ENCODE peak calls at places on chromosomes 3 and 15, in four cellular contexts. X is HepG2, M is K562, V is GM12878. E is an unnamed sample.

GRCh38 chr3:51340311-51340829 is 44.7 kb upstream of the MANF start:
- DNase-seq in M (no peak), X (peak; percentile 72), V (no peak), E (no peak)

GRCh38 chr3:23763040-23763477 is 42.7 kb upstream of the UBE2E1 start:
- DNase-seq in X (no peak), V (no peak), M (no peak), E (no peak)

GRCh38 chr3:161957467-161957866 is 460.9 kb downstream of the OTOL1 start:
- DNase-seq in V (no peak), M (no peak), X (no peak), E (no peak)

GRCh38 chr3:136657526-136657925 is 94.7 kb downstream of the STAG1 start:
- DNase-seq in V (no peak), X (no peak), M (no peak), E (no peak)

GRCh38 chr3:73542127-73542526 is 82.6 kb downstream of the PDZRN3 start:
- DNase-seq in V (no peak), M (no peak), X (no peak), E (no peak)

GRCh38 chr15:70521576-70522322 is 241.6 kb downstream of the UACA start:
- DNase-seq in V (no peak), M (no peak), X (no peak), E (no peak)

GRCh38 chr3:177337548-177338331 is 140.5 kb upstream of the TBL1XR1 start:
- DNase-seq in X (no peak), M (no peak), V (peak; percentile 87), E (no peak)

GRCh38 chr15:74374648-74375302 is 7.3 kb upstream of the CYP11A1 start:
- DNase-seq in M (peak; percentile 42), V (no peak), X (no peak), E (no peak)

GRCh38 chr15:40103124-40103858 is 5.4 kb downstream of the BMF start:
- DNase-seq in X (no peak), V (no peak), M (no peak), E (no peak)

GRCh38 chr15:90481023-90481422 is 48.7 kb upstream of the CRTC3 start:
- DNase-seq in M (no peak), X (no peak), V (no peak), E (no peak)

GRCh38 chr3:3191675-3192480 is 12.4 kb upstream of the CRBN start:
- DNase-seq in X (no peak), M (peak; percentile 80), V (no peak), E (no peak)

GRCh38 chr3:12227833-12228232 is 61.0 kb upstream of the PPARG start:
- DNase-seq in X (no peak), M (no peak), V (no peak), E (no peak)

GRCh38 chr3:172034786-172035685 is 4.3 kb upstream of the FNDC3B start:
- DNase-seq in X (no peak), M (peak; percentile 47), V (no peak), E (peak; percentile 51)

GRCh38 chr3:22792533-22792932 is 410.6 kb upstream of the UBE2E2 start:
- DNase-seq in X (no peak), M (no peak), V (no peak), E (no peak)

GRCh38 chr3:12181301-12181700 is 22.6 kb upstream of the TIMP4 start:
- DNase-seq in X (no peak), V (no peak), M (no peak), E (no peak)

GRCh38 chr3:133870822-133871221 is 24.9 kb downstream of the RAB6B start:
- DNase-seq in M (no peak), X (no peak), V (no peak), E (no peak)

GRCh38 chr15:101039461-101039860 is 120.3 kb downstream of the LRRK1 start:
- DNase-seq in X (no peak), V (no peak), M (no peak), E (no peak)

GRCh38 chr15:36358094-36358961 is 221.1 kb upstream of the CDIN1 start:
- DNase-seq in X (no peak), V (no peak), M (no peak), E (no peak)

GRCh38 chr15:50881121-50882048 is 27.1 kb upstream of the AP4E1 start:
- DNase-seq in M (no peak), V (peak; percentile 56), X (peak; percentile 5), E (no peak)

GRCh38 chr15:39195988-39196486 is 384.8 kb upstream of the THBS1 start:
- DNase-seq in X (no peak), M (no peak), V (no peak), E (no peak)

GRCh38 chr3:122021811-122022401 is at the start of gene ILDR1:
- DNase-seq in M (peak; percentile 20), V (no peak), X (no peak), E (no peak)

GRCh38 chr3:66386925-66387650 is 113.7 kb downstream of the LRIG1 start:
- DNase-seq in V (peak; percentile 65), X (no peak), M (no peak), E (no peak)

GRCh38 chr3:127226946-127227842 is 34.3 kb downstream of the PRR23E start:
- DNase-seq in V (no peak), M (peak; percentile 14), X (peak; percentile 7), E (no peak)

GRCh38 chr3:65019412-65020093 is 331.8 kb upstream of the ADAMTS9 start:
- DNase-seq in M (no peak), X (no peak), V (no peak), E (no peak)

GRCh38 chr15:73677146-73677607 is 7.0 kb upstream of the CD276 start:
- DNase-seq in V (no peak), M (peak; percentile 47), X (peak; percentile 65), E (peak; percentile 72)

GRCh38 chr15:69660114-69660513 is 207.5 kb downstream of the RPLP1 start:
- DNase-seq in V (no peak), M (no peak), X (no peak), E (no peak)

GRCh38 chr3:138455801-138456716 is 21.6 kb downstream of the ESYT3 start:
- DNase-seq in X (no peak), M (no peak), V (no peak), E (no peak)

GRCh38 chr3:32502089-32502943 is at the start of gene CMTM6:
- DNase-seq in M (peak; percentile 97), X (peak; percentile 61), V (no peak), E (peak; percentile 94)

GRCh38 chr3:50156549-50156948 is 1.4 kb downstream of the SEMA3F start:
- DNase-seq in V (no peak), X (no peak), M (no peak), E (no peak)

GRCh38 chr15:94336817-94337537 is 105.6 kb downstream of the MCTP2 start:
- DNase-seq in M (no peak), X (peak; percentile 86), V (no peak), E (no peak)

GRCh38 chr3:119840855-119841254 is 59.0 kb downstream of the NR1I2 start:
- DNase-seq in X (no peak), V (no peak), M (no peak), E (no peak)

DNA sequence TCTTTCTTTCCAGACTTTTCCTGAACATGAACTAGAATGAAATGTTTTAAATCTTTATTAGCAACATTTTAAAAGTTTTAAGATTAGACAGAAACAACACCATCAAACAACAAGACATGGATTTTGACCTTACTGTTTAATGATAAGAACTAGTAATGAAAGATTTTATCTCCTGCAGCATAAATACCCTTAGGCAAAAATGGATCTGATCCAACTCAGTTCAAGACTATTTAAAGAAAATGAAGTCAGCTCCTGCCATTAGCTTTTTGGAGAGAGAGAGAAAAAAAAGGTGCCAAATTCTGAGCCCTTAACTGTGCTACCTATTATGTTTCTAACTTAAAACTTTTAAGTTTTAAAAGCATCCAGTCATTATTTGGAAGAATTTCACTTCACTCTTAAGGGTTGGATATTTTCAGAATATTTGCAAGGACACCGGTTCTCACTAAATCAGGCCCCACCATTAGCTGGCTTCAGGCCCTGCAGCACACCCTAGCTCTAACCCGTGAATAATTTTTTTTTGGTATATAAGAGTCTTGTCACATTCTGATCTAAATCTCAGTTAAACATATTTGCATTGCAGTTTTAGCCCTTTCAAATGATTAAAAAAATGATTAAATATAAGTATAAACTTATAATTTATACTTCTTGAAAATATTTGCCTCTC is 60.0 kb downstream of the NR1I2 start:
- DNase-seq in V (no peak), M (no peak), X (no peak), E (no peak)
- TF ChIP-seq FOXM1 in V (no peak), M (no peak), X (no peak), E (no peak)

DNA sequence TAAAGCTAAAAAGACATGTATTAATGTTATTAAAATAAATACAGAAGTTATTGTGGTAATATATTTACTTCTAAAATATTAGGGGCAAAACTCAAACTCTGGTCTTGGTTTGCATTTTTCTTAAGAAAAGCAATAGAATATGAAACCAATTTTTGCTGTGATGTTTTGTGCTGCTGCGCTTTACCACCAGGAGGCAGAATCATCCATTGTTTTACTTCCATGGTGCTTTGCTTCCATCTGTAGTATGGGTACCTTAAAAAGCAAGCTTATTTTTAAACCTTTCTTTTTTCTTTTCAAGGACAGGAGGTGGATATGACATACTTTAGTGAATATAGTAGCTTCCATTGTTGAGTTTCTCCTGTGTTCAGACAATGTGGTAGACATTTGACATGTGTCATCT is 46.6 kb upstream of the MRPL3 start:
- DNase-seq in V (no peak), X (no peak), M (peak; percentile 7), E (peak; percentile 8)
- TF ChIP-seq TARDBP in V (no peak), X (no peak), M (no peak), E (no peak)

GRCh38 chr15:58362262-58362922 is 69.4 kb upstream of the LIPC start:
- DNase-seq in M (no peak), V (no peak), X (no peak), E (no peak)

GRCh38 chr15:58357529-58358476 is 74.0 kb upstream of the LIPC start:
- DNase-seq in X (no peak), V (no peak), M (no peak), E (no peak)

GRCh38 chr15:58360421-58361090 is 71.2 kb upstream of the LIPC start:
- DNase-seq in M (no peak), V (no peak), X (no peak), E (no peak)

GRCh38 chr15:58355965-58356358 is 75.8 kb upstream of the LIPC start:
- DNase-seq in M (no peak), X (no peak), V (no peak), E (no peak)

DNA sequence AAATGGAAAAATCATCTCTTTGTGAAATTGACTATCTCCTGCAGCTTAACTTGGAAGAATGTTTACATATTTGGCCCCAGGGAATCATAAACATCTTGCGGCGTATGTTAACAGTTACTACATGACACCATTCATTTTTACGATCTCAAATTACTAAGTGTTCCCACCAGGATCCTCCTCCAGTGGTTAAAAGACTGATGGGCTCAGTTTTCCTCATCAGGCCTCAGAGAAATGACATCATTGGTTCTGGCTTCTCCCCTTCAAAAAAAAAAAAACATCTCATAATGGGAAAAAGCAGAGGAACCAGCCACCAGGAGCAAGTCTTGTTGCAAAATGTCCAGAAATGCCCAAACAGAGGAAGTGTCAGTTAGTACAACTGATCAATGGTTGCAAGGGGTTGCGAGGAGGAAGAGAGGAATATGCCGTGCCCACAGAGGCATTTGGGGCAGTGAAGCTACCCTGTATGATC is 70.5 kb upstream of the LIPC start:
- DNase-seq in M (no peak), X (no peak), V (no peak), E (peak; percentile 38)
- TF ChIP-seq FOXM1 in M (no peak), X (no peak), V (no peak), E (no peak)

DNA sequence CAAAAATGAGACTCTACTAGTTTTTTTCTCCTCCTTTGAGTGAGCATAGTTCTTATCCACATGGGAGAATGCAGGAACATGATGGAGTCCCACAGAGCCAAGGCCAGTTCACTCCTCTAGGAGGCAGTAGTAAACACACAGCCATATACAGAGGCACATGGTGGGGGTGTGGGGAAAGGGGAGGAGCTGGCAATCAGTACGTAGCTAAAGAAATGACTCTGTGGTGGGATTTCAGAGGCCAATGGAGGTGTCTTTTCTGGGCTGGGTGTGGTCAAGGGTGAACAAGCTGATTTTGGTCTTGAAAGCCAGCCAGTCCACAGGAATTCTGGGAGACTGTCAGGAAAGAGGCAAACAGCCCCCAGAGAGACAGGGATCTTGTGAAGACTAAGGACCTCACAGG is 6.6 kb upstream of the RAB11A start:
- DNase-seq in V (no peak), M (peak; percentile 83), X (peak; percentile 85), E (peak; percentile 81)
- TF ChIP-seq TARDBP in V (no peak), M (no peak), X (no peak), E (no peak)